ENCODE peak calls at places on chromosomes 7 and 10, in five cellular contexts. One of them, this sample, is unnamed.

GRCh38 chr10:44651834-44652233 is 259.3 kb upstream of the TMEM72 start:
- DNase-seq in GM12878: no peak
- DNase-seq in HepG2: no peak
- DNase-seq in H1: no peak
- DNase-seq in K562: no peak
- DNase-seq in this sample: no peak

GRCh38 chr7:108406474-108406873 is 49.8 kb downstream of the NRCAM start:
- DNase-seq in H1: no peak
- DNase-seq in K562: no peak
- DNase-seq in HepG2: no peak
- DNase-seq in GM12878: no peak
- DNase-seq in this sample: no peak

GRCh38 chr7:76272142-76272541 is 30.3 kb upstream of the HSPB1 start:
- DNase-seq in H1: no peak
- DNase-seq in HepG2: no peak
- DNase-seq in GM12878: no peak
- DNase-seq in K562: no peak
- DNase-seq in this sample: no peak

GRCh38 chr10:98331888-98332287 is 63.9 kb upstream of the LOXL4 start:
- DNase-seq in H1: peak; percentile 46
- DNase-seq in K562: peak; percentile 43
- DNase-seq in GM12878: no peak
- DNase-seq in HepG2: peak; percentile 17
- DNase-seq in this sample: no peak

GRCh38 chr7:146826338-146826737 is 709.7 kb downstream of the CNTNAP2 start:
- DNase-seq in HepG2: no peak
- DNase-seq in H1: peak; percentile 3
- DNase-seq in GM12878: no peak
- DNase-seq in K562: no peak
- DNase-seq in this sample: peak; percentile 19

GRCh38 chr7:123485187-123485586 is 49.2 kb downstream of the IQUB start:
- DNase-seq in K562: no peak
- DNase-seq in HepG2: no peak
- DNase-seq in H1: no peak
- DNase-seq in GM12878: no peak
- DNase-seq in this sample: no peak

GRCh38 chr10:71584902-71585578 is 134.5 kb downstream of the C10orf105 start:
- DNase-seq in HepG2: no peak
- DNase-seq in GM12878: no peak
- DNase-seq in K562: peak; percentile 31
- DNase-seq in H1: no peak
- DNase-seq in this sample: no peak

GRCh38 chr7:151142686-151143040 is 24.8 kb downstream of the GBX1 start:
- DNase-seq in GM12878: no peak
- DNase-seq in HepG2: no peak
- DNase-seq in H1: no peak
- DNase-seq in K562: no peak
- DNase-seq in this sample: no peak

GRCh38 chr10:105195831-105196230 is 554.7 kb downstream of the SORCS3 start:
- DNase-seq in HepG2: peak; percentile 8
- DNase-seq in H1: no peak
- DNase-seq in K562: no peak
- DNase-seq in GM12878: no peak
- DNase-seq in this sample: no peak

GRCh38 chr10:28806951-28807759 is 129.8 kb downstream of the BAMBI start:
- DNase-seq in K562: peak; percentile 87
- DNase-seq in H1: no peak
- DNase-seq in HepG2: no peak
- DNase-seq in GM12878: no peak
- DNase-seq in this sample: no peak

DNA sequence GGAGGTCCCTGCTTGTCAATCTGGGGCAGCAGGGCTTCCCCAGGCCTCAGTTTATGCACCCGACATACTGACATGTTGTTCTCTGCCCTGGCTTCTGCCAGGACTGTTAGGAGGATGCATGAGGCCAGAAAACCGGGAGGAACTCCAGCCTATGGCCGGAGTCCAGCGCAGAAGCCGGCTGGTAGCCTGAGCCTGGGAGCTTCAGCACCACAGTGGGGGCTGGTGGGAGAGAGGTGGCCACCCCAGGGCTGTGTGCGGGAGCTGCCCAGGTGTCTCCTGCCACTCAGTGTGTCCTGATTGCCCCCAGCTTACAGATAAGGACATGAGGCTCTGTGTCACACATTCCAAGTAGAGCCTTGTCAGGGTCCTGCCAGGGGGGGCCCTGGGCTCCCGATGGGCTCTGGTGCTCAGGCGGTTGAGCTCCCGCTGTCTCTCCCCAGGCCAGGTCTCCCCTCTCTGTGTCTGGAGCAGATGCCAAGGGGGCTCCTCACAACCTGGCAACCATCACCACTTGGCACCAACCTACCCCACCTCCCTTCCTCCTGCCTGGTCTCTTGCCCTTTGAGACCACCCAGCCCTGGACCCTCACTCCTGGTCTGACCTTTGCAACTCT is 32.3 kb downstream of the PPIF start:
- DNase-seq in H1: no peak
- DNase-seq in GM12878: no peak
- DNase-seq in HepG2: no peak
- DNase-seq in K562: no peak
- DNase-seq in this sample: no peak
- TF ChIP-seq TAF1 in H1: no peak
- TF ChIP-seq TAF1 in GM12878: no peak
- TF ChIP-seq TAF1 in HepG2: no peak
- TF ChIP-seq TAF1 in K562: no peak
- TF ChIP-seq TAF1 in this sample: no peak

GRCh38 chr7:158142657-158143056 is 445.0 kb downstream of the PTPRN2 start:
- DNase-seq in HepG2: no peak
- DNase-seq in H1: no peak
- DNase-seq in GM12878: no peak
- DNase-seq in K562: no peak
- DNase-seq in this sample: no peak

GRCh38 chr7:158141806-158142518 is 445.7 kb downstream of the PTPRN2 start:
- DNase-seq in K562: no peak
- DNase-seq in H1: no peak
- DNase-seq in GM12878: no peak
- DNase-seq in HepG2: no peak
- DNase-seq in this sample: no peak

GRCh38 chr7:158145370-158145769 is 442.3 kb downstream of the PTPRN2 start:
- DNase-seq in K562: no peak
- DNase-seq in GM12878: no peak
- DNase-seq in HepG2: no peak
- DNase-seq in H1: no peak
- DNase-seq in this sample: no peak

GRCh38 chr7:158141221-158141582 is 446.4 kb downstream of the PTPRN2 start:
- DNase-seq in K562: no peak
- DNase-seq in H1: no peak
- DNase-seq in HepG2: no peak
- DNase-seq in GM12878: no peak
- DNase-seq in this sample: no peak

GRCh38 chr7:158143196-158144120 is 444.2 kb downstream of the PTPRN2 start:
- DNase-seq in GM12878: no peak
- DNase-seq in H1: no peak
- DNase-seq in HepG2: peak; percentile 15
- DNase-seq in K562: no peak
- DNase-seq in this sample: no peak
- H3K9me3 ChIP-seq in GM12878: peaks cover 5% of the 10 kb centered on the region
- H3K9me3 ChIP-seq in H1: peaks cover 69% of the 10 kb centered on the region
- H3K9me3 ChIP-seq in HepG2: peaks cover 15% of the 10 kb centered on the region
- H3K9me3 ChIP-seq in K562: peaks cover 7% of the 10 kb centered on the region
- H3K9me3 ChIP-seq in this sample: peaks cover 11% of the 10 kb centered on the region

DNA sequence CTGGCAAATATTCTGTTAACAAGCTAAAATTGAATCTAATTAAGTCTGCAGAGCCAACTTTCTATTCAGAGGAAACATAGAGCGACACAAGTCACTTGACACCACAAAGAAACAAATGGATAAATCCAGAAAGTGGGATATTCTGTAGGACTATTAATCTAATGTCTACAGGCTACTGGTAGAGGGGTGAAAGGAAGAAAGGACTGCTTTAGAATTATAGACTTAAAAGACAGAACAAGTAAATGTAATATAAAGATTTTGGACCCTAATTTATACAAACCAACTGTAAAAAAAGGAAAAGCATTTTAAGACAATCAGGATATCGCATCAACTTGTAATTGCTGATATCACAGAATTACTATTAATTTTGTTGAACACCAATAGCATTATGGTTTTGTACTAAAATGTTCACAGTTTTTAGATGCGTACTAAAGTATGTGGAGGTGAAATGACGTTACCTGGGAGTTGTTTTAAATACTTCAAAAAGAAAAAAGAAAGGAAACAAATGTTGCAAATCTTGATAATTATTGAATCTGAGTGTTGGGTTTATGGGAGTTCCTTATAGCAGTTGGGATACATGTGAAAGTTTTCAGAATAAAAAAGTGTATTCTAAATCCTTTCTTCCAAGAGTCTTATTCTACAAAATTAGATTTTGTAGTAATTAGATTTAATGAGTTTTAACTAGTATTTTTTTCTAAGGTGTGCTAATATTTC is 73.5 kb upstream of the ASAH2 start:
- DNase-seq in GM12878: no peak
- DNase-seq in H1: no peak
- DNase-seq in HepG2: no peak
- DNase-seq in K562: no peak
- DNase-seq in this sample: no peak
- H3K9ac ChIP-seq in GM12878: no peak overlapping the region
- H3K9ac ChIP-seq in H1: no peak overlapping the region
- H3K9ac ChIP-seq in HepG2: no peak overlapping the region
- H3K9ac ChIP-seq in K562: peak overlapping the region; percentile 94
- H3K9ac ChIP-seq in this sample: no peak overlapping the region

DNA sequence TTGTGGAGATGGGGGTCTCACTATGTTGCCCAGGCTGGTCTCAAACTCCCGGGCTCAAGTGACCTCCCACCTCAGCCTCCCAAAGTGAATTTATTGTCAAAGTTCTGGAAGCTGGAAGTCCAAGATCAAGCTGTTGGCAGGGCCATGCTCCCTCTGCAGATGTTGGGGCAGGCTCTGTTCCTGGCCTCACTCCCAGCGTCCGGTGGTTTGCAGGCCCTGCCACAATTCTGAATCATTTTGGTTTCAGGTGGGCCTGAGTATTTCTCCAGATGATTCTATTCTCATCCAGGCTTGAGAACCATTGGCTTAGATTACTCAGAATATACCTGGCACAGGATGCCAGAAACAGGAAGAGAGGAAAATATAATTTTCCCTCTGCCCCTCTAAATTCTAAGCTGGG is 737.4 kb downstream of the TNS3 start:
- DNase-seq in K562: no peak
- DNase-seq in HepG2: no peak
- DNase-seq in H1: no peak
- DNase-seq in GM12878: no peak
- DNase-seq in this sample: no peak
- TF ChIP-seq TAF1 in K562: no peak
- TF ChIP-seq TAF1 in HepG2: no peak
- TF ChIP-seq TAF1 in H1: no peak
- TF ChIP-seq TAF1 in GM12878: no peak
- TF ChIP-seq TAF1 in this sample: no peak

GRCh38 chr7:132553031-132553430 is 23.2 kb downstream of the PLXNA4 start:
- DNase-seq in HepG2: no peak
- DNase-seq in K562: no peak
- DNase-seq in GM12878: no peak
- DNase-seq in H1: no peak
- DNase-seq in this sample: no peak
- H3K9me3 ChIP-seq in HepG2: peaks cover 7% of the 10 kb centered on the region
- H3K9me3 ChIP-seq in K562: no peaks in the 10 kb centered on the region
- H3K9me3 ChIP-seq in GM12878: no peaks in the 10 kb centered on the region
- H3K9me3 ChIP-seq in H1: peaks cover 10% of the 10 kb centered on the region
- H3K9me3 ChIP-seq in this sample: no peaks in the 10 kb centered on the region

DNA sequence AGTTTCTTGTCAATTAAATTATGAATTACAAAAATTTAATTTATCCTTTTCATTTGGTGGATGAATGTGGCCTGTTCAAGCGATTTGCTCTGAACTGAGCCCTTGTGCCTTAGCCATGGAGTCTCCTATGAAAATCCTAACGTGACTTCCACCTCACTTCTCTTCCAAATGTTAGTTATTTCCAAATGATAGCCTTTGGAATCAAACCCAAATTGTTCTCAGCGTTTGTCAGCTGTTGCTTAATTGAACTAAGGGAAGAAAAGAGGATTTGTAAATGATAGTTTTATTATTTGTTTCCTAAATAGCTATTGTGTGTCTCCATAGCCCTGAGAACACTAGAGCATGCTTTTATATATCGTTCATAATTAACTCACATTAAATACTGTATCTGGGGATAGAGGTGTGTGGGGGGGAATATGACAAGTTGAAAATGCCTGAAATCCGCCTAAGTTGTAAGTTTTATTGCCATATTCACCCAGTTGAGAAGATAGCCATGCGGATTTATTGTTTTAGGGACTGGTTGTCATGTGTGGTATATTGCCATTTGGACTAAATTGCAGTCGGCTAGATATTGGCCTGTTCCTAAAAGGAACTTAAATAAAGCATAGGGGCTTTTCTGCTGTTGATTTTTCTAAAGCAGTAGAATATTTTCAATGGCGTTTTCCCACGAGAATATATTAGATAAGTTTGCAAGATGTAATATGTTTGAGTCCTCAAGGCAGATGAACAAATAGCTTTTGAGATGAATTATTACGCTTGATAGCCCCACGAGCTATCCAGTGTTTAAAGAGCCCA is 2.6 kb downstream of the CELF2 start:
- DNase-seq in H1: no peak
- DNase-seq in GM12878: no peak
- DNase-seq in HepG2: no peak
- DNase-seq in K562: no peak
- DNase-seq in this sample: no peak
- H3K9ac ChIP-seq in H1: no peak overlapping the region
- H3K9ac ChIP-seq in GM12878: no peak overlapping the region
- H3K9ac ChIP-seq in HepG2: no peak overlapping the region
- H3K9ac ChIP-seq in K562: no peak overlapping the region
- H3K9ac ChIP-seq in this sample: no peak overlapping the region

DNA sequence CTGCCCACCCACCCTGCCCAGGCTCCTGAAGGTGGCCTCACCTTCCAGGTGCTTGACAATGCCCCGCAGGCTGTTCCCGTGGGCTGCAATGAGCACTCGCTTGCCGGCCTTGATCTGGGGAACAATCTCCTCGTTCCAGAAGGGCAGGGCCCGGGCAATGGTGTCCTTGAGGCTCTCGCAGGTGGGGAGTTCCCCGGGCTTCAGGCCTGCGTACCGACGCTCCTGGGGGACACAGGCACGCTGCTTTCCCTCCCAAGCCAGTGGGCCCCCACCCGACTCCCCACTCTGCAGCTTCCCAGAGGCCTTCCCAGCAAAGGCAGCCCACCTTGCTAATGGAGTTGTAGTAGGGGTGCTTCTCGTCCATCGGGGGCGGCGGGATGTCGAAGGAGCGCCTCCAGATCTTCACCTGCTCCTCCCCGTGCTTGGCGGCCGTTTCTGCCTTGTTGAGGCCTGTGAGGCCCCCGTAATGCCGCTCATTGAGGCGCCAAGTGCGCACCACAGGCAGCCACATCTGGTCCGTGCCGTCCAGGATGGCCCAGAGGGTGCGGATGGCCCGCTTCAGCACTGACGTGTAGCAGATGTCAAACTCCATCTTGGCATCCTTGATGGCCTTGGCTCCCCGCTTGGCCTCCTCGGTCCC is 456 bp downstream of the PGAM2 start:
- DNase-seq in HepG2: no peak
- DNase-seq in GM12878: no peak
- DNase-seq in H1: no peak
- DNase-seq in K562: no peak
- DNase-seq in this sample: peak; percentile 71
- TF ChIP-seq TAF1 in HepG2: no peak
- TF ChIP-seq TAF1 in GM12878: no peak
- TF ChIP-seq TAF1 in H1: no peak
- TF ChIP-seq TAF1 in K562: no peak
- TF ChIP-seq TAF1 in this sample: no peak

GRCh38 chr10:42543840-42544372 is 94.5 kb downstream of the ZNF33B start:
- DNase-seq in H1: no peak
- DNase-seq in K562: peak; percentile 70
- DNase-seq in HepG2: peak; percentile 82
- DNase-seq in GM12878: no peak
- DNase-seq in this sample: no peak
- H3K9me3 ChIP-seq in H1: peaks cover 33% of the 10 kb centered on the region
- H3K9me3 ChIP-seq in K562: peaks cover 25% of the 10 kb centered on the region
- H3K9me3 ChIP-seq in HepG2: no peaks in the 10 kb centered on the region
- H3K9me3 ChIP-seq in GM12878: peaks cover 5% of the 10 kb centered on the region
- H3K9me3 ChIP-seq in this sample: peaks cover 39% of the 10 kb centered on the region

This sample was measured in SK-N-SH.